ENCODE peak calls at places on chromosomes 1 and 21, in six cellular contexts. C is aorta, F is DND-41, Z is breast epithelium, R is H1, P is right lobe of liver. U is an unnamed sample.
A peak's percentile ranks its signal among the peaks of the same experiment; 100 is the strongest.

GRCh38 chr1:33311706-33312412 is 9.0 kb downstream of the A3GALT2 start:
- DNase-seq in C (peak; percentile 23), F (no peak), Z (no peak), R (no peak), P (no peak), U (no peak)

GRCh38 chr1:7255303-7256058 is 470.2 kb downstream of the CAMTA1 start:
- DNase-seq in C (no peak), F (no peak), Z (no peak), R (no peak), P (no peak), U (no peak)

GRCh38 chr1:93180723-93181613 is at the start of gene CCDC18:
- DNase-seq in C (no peak), F (peak; percentile 74), Z (no peak), R (no peak), P (no peak), U (peak; percentile 77)

GRCh38 chr1:227006397-227006796 is 66.3 kb downstream of the COQ8A start:
- DNase-seq in C (no peak), F (no peak), Z (no peak), R (no peak), P (no peak), U (no peak)

GRCh38 chr1:181251001-181251712 is 162.7 kb downstream of the IER5 start:
- DNase-seq in C (no peak), F (no peak), Z (peak; percentile 23), R (no peak), P (no peak), U (peak; percentile 16)

GRCh38 chr1:94737124-94737998 is 82.8 kb upstream of the SLC44A3 start:
- DNase-seq in C (no peak), F (no peak), Z (no peak), R (no peak), P (no peak), U (peak; percentile 64)

GRCh38 chr1:151953409-151954094 is 40.1 kb downstream of the S100A10 start:
- DNase-seq in C (no peak), F (no peak), Z (no peak), R (no peak), P (no peak), U (no peak)

GRCh38 chr1:15158506-15159165 is 5.1 kb downstream of the TMEM51 start:
- DNase-seq in C (no peak), F (no peak), Z (no peak), R (no peak), P (no peak), U (no peak)

GRCh38 chr21:33383056-33383888 is 19.9 kb upstream of the IFNGR2 start:
- DNase-seq in C (peak; percentile 88), F (peak; percentile 60), Z (peak; percentile 59), R (no peak), P (no peak), U (no peak)

GRCh38 chr1:107057197-107058133 is 991 bp downstream of the PRMT6 start:
- DNase-seq in C (peak; percentile 75), F (peak; percentile 64), Z (peak; percentile 23), R (peak; percentile 21), P (peak; percentile 70), U (peak; percentile 78)

GRCh38 chr1:223718850-223719249 is 6.5 kb downstream of the CAPN2 start:
- DNase-seq in C (no peak), F (no peak), Z (no peak), R (no peak), P (no peak), U (no peak)

GRCh38 chr1:56576880-56577858 is 2.2 kb downstream of the PLPP3 start:
- DNase-seq in C (no peak), F (peak; percentile 14), Z (no peak), R (no peak), P (no peak), U (peak; percentile 64)

GRCh38 chr1:204623365-204623893 is 62.1 kb downstream of the LRRN2 start:
- DNase-seq in C (no peak), F (no peak), Z (no peak), R (no peak), P (no peak), U (no peak)

GRCh38 chr1:234265321-234265720 is 107.9 kb upstream of the COA6 start:
- DNase-seq in C (no peak), F (no peak), Z (no peak), R (no peak), P (no peak), U (no peak)

GRCh38 chr1:228664399-228664914 is 70.8 kb upstream of the RHOU start:
- DNase-seq in C (peak; percentile 81), F (peak; percentile 77), Z (peak; percentile 67), R (peak; percentile 53), P (peak; percentile 87), U (peak; percentile 83)

GRCh38 chr1:10928654-10929053 is 83.8 kb upstream of the TARDBP start:
- DNase-seq in C (no peak), F (no peak), Z (no peak), R (no peak), P (no peak), U (no peak)

GRCh38 chr21:22154579-22155274 is 1156.5 kb downstream of the NCAM2 start:
- DNase-seq in C (no peak), F (no peak), Z (no peak), R (no peak), P (no peak), U (no peak)

GRCh38 chr1:100463809-100464424 is 74.0 kb upstream of the GPR88 start:
- DNase-seq in C (peak; percentile 72), F (peak; percentile 51), Z (no peak), R (no peak), P (peak; percentile 74), U (peak; percentile 79)

GRCh38 chr1:114758251-114758832 is 558 bp upstream of the CSDE1 start:
- DNase-seq in C (no peak), F (no peak), Z (no peak), R (no peak), P (no peak), U (peak; percentile 72)

GRCh38 chr1:54809496-54810074 is 8.5 kb upstream of the TTC22 start:
- DNase-seq in C (no peak), F (no peak), Z (no peak), R (no peak), P (no peak), U (no peak)

GRCh38 chr1:204961765-204962419 is 81.1 kb upstream of the CNTN2 start:
- DNase-seq in C (no peak), F (no peak), Z (no peak), R (no peak), P (no peak), U (no peak)

GRCh38 chr1:243452092-243452491 is 196.3 kb downstream of the SDCCAG8 start:
- DNase-seq in C (no peak), F (no peak), Z (no peak), R (no peak), P (no peak), U (no peak)

GRCh38 chr1:9295884-9296283 is 3.2 kb downstream of the SPSB1 start:
- DNase-seq in C (no peak), F (no peak), Z (no peak), R (no peak), P (peak; percentile 65), U (no peak)

GRCh38 chr1:7476861-7477534 is 294.1 kb upstream of the VAMP3 start:
- DNase-seq in C (no peak), F (no peak), Z (no peak), R (no peak), P (no peak), U (no peak)

GRCh38 chr1:198681831-198682756 is 43.3 kb downstream of the PTPRC start:
- DNase-seq in C (peak; percentile 83), F (peak; percentile 92), Z (peak; percentile 38), R (no peak), P (peak; percentile 61), U (peak; percentile 91)

DNA sequence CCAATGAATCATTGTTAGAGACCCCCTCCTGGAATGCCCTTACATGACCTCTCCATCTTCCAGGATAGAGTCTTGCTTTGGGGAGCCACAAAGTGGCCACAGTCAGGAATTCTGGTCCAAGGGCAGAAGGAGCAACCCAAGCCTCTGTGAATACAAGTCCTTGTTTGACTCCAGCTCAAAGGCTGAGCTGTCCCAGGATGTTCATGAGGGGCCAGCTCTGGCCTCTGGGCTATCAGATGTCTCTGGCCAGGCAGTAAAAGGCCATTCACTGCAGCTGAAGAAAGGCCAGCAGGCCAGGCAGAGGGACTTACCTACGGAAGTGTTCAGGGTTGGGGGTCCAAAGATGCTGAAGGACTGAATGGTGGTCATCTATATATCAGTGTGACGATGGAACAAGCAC is 98.3 kb upstream of the IPO9 start:
- DNase-seq in C (no peak), F (no peak), Z (no peak), R (no peak), P (no peak), U (no peak)
- H3K27ac ChIP-seq in C (no peak overlapping the region), F (no peak overlapping the region), Z (no peak overlapping the region), R (no peak overlapping the region), P (no peak overlapping the region), U (no peak overlapping the region)

GRCh38 chr1:191152776-191153175 is 675.1 kb upstream of the BRINP3 start:
- DNase-seq in C (no peak), F (no peak), Z (no peak), R (no peak), P (no peak), U (no peak)
- H3K27me3 ChIP-seq in C (no peaks in the 10 kb centered on the region), F (no peaks in the 10 kb centered on the region), Z (no peaks in the 10 kb centered on the region), R (no peaks in the 10 kb centered on the region), P (no peaks in the 10 kb centered on the region), U (no peaks in the 10 kb centered on the region)

GRCh38 chr1:37995773-37996379 is 6.1 kb upstream of the SF3A3 start:
- DNase-seq in C (peak; percentile 91), F (no peak), Z (peak; percentile 80), R (peak; percentile 87), P (no peak), U (peak; percentile 97)
- H3K4me3 ChIP-seq in C (peak overlapping the region; percentile 66), F (no peak overlapping the region), Z (peak overlapping the region; percentile 64), R (peak overlapping the region; percentile 63), P (peak overlapping the region; percentile 30), U (peak overlapping the region; percentile 54)

GRCh38 chr21:42923553-42924432 is 1.6 kb downstream of the ERVH48-1 start:
- DNase-seq in C (peak; percentile 62), F (peak; percentile 94), Z (peak; percentile 74), R (peak; percentile 88), P (peak; percentile 72), U (peak; percentile 99)
- H3K27ac ChIP-seq in C (no peak overlapping the region), F (peak overlapping the region; percentile 88), Z (no peak overlapping the region), R (peak overlapping the region; percentile 62), P (no peak overlapping the region), U (peak overlapping the region; percentile 70)

DNA sequence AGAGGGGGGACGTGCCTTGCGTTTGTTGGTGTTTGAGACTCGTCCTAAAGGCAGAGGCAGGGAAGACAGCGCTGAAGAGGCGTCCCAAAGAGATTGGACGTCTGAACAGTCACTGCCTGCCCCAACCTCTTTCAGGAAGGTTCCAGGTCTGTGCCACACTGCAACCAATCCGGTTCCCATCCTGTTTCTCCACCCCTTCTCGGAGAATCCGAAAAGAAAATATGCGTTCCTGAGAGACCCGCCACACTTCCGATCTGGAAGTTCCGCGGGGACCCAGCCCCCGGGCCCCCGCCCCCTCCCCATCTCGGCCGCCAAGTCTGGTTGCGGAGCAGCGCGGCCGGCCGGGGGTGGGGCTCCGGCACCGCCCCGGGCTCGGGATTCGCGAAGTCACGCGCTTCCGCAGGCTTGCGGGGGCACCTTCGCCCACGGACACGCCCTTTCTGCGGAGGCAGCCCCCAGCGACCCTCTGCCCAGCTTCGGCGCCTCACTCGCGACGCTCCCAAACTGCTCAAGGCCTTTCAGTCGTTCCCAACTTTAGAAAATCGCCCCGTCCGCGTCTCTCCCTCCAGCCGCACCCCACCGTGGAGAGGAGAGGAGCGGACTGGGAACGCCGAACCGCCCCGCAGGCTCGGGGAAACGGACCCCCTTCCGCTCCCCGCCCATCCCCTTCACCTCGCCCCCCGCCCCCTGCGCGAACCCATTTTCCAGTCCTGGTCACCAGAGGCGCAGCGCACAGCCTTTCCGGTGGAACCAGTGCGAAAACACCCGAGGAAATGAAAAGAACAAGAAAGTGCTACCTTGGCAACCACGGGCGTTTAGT is 124.6 kb upstream of the DPYD start:
- DNase-seq in C (no peak), F (no peak), Z (no peak), R (no peak), P (no peak), U (peak; percentile 70)
- H3K27me3 ChIP-seq in C (peaks cover 2% of the 10 kb centered on the region), F (peaks cover 6% of the 10 kb centered on the region), Z (no peaks in the 10 kb centered on the region), R (peaks cover 57% of the 10 kb centered on the region), P (peaks cover 6% of the 10 kb centered on the region), U (peaks cover 34% of the 10 kb centered on the region)